ENCODE peak calls at places on chromosomes 16 and 17, in nine cellular contexts. P is NB4; J is NCI-H1105 treated with DMSO at 0.1 percent for 48 hours; C is T-helper 17 cell; A is CD4-positive, CD25-positive, alpha-beta regulatory T cell; K is GM13976; G is ELR; Y is caudate nucleus; F is GM12865. W is an unnamed sample.

GRCh38 chr16:17166095-17166494 is 304.7 kb downstream of the XYLT1 start:
- DNase-seq in G (no peak), J (no peak), A (no peak), F (no peak), P (no peak), K (no peak), C (no peak), Y (no peak), W (peak)

GRCh38 chr16:66588981-66589713 is 9.9 kb downstream of the CMTM2 start:
- DNase-seq in C (peak), J (no peak), Y (no peak), A (peak), P (peak), F (peak), K (peak), G (peak), W (peak)

GRCh38 chr17:59353106-59353854 is 21.8 kb downstream of the YPEL2 start:
- DNase-seq in A (no peak), Y (no peak), J (no peak), F (no peak), P (no peak), K (no peak), G (no peak), C (no peak), W (no peak)

GRCh38 chr17:12510535-12510934 is 155.2 kb upstream of the MYOCD start:
- DNase-seq in K (no peak), J (no peak), F (no peak), C (no peak), G (peak), Y (no peak), A (no peak), P (no peak), W (peak)

GRCh38 chr17:43360376-43360738 is 38.4 kb upstream of the ARL4D start:
- DNase-seq in G (peak), Y (no peak), A (peak), J (peak), C (peak), K (peak), F (no peak), P (peak), W (peak)

GRCh38 chr16:369866-370436 is 387 bp downstream of the MRPL28 start:
- DNase-seq in P (no peak), J (no peak), A (no peak), Y (no peak), G (peak), C (no peak), K (no peak), F (no peak), W (no peak)

GRCh38 chr16:47599512-47599911 is 138.4 kb downstream of the PHKB start:
- DNase-seq in F (peak), Y (no peak), A (no peak), P (no peak), C (no peak), G (no peak), K (peak), J (no peak), W (no peak)

GRCh38 chr17:17412331-17412730 is 64.5 kb upstream of the MED9 start:
- DNase-seq in Y (no peak), J (no peak), F (no peak), G (peak), A (no peak), C (no peak), K (no peak), P (peak), W (peak)

GRCh38 chr16:10581507-10581906 is 1.1 kb upstream of the EMP2 start:
- DNase-seq in J (no peak), Y (no peak), K (no peak), C (no peak), F (no peak), A (no peak), P (no peak), G (no peak), W (no peak)

GRCh38 chr16:64242510-64242909 is 879.4 kb downstream of the CDH11 start:
- DNase-seq in F (no peak), C (no peak), G (no peak), P (no peak), K (no peak), A (no peak), Y (no peak), J (no peak), W (no peak)

GRCh38 chr17:48541574-48542113 is 3.3 kb downstream of the HOXB2 start:
- DNase-seq in F (no peak), A (peak), P (no peak), Y (no peak), C (peak), J (peak), G (peak), K (no peak), W (peak)

GRCh38 chr17:79808763-79809529 is 12.1 kb upstream of the CBX8 start:
- DNase-seq in J (peak), K (no peak), Y (no peak), G (no peak), P (peak), A (no peak), C (no peak), F (peak), W (peak)

GRCh38 chr16:75061677-75062076 is 54.9 kb downstream of the LDHD start:
- DNase-seq in C (no peak), G (no peak), F (no peak), J (no peak), K (no peak), P (peak), A (no peak), Y (no peak), W (no peak)

GRCh38 chr17:11285946-11286345 is 44.9 kb downstream of the SHISA6 start:
- DNase-seq in G (no peak), K (no peak), Y (no peak), P (no peak), A (no peak), F (no peak), J (no peak), C (no peak), W (no peak)

GRCh38 chr16:1152651-1153259 is at the start of gene CACNA1H:
- DNase-seq in C (peak), K (peak), G (no peak), F (no peak), P (no peak), J (no peak), A (peak), Y (no peak), W (no peak)

GRCh38 chr17:59503489-59503888 is 61.9 kb upstream of the DHX40 start:
- DNase-seq in K (no peak), C (no peak), G (no peak), F (no peak), J (no peak), P (no peak), A (no peak), Y (no peak), W (no peak)

GRCh38 chr16:48511071-48511540 is 98.9 kb downstream of the N4BP1 start:
- DNase-seq in F (no peak), P (no peak), A (no peak), G (peak), C (no peak), K (no peak), Y (no peak), J (no peak), W (peak)

GRCh38 chr17:78313735-78314648 is 45.9 kb downstream of the SOCS3 start:
- DNase-seq in G (peak), Y (no peak), F (peak), A (peak), C (peak), J (peak), K (peak), P (peak), W (peak)

GRCh38 chr16:30380072-30380471 is 2.3 kb downstream of the SEPTIN1 start:
- DNase-seq in A (no peak), G (no peak), J (no peak), K (no peak), P (no peak), F (no peak), Y (no peak), C (no peak), W (no peak)

GRCh38 chr17:81033535-81034167 is 1.3 kb upstream of the BAIAP2 start:
- DNase-seq in F (no peak), P (peak), J (no peak), G (no peak), C (no peak), K (no peak), A (no peak), Y (no peak), W (no peak)

W was measured in EH.